ENCODE peak calls at places on chromosomes 11 and 22, in four cellular contexts. One of them, this sample, is unnamed.

GRCh38 chr11:11444027-11444799 is 91.2 kb upstream of the CSNK2A3 start:
- DNase-seq in Daoy: peak
- DNase-seq in skeletal muscle cell: peak
- DNase-seq in activated B cell treated with CpG ODN at 0.5 μM for 24 hours: no peak
- DNase-seq in this sample: no peak

GRCh38 chr11:128174465-128175101 is 412.8 kb downstream of the ETS1 start:
- DNase-seq in skeletal muscle cell: peak
- DNase-seq in activated B cell treated with CpG ODN at 0.5 μM for 24 hours: no peak
- DNase-seq in Daoy: no peak
- DNase-seq in this sample: no peak

GRCh38 chr11:45096636-45097035 is 49.8 kb upstream of the PRDM11 start:
- DNase-seq in activated B cell treated with CpG ODN at 0.5 μM for 24 hours: no peak
- DNase-seq in skeletal muscle cell: no peak
- DNase-seq in Daoy: no peak
- DNase-seq in this sample: no peak

GRCh38 chr22:19430890-19431541 is 517 bp downstream of the HIRA start:
- DNase-seq in activated B cell treated with CpG ODN at 0.5 μM for 24 hours: peak
- DNase-seq in skeletal muscle cell: no peak
- DNase-seq in Daoy: peak
- DNase-seq in this sample: no peak

GRCh38 chr11:44949160-44950035 is 1.3 kb downstream of the TP53I11 start:
- DNase-seq in skeletal muscle cell: no peak
- DNase-seq in activated B cell treated with CpG ODN at 0.5 μM for 24 hours: peak
- DNase-seq in Daoy: peak
- DNase-seq in this sample: no peak

GRCh38 chr11:121561716-121562115 is 108.9 kb upstream of the SORL1-AS1 start:
- DNase-seq in skeletal muscle cell: no peak
- DNase-seq in Daoy: no peak
- DNase-seq in activated B cell treated with CpG ODN at 0.5 μM for 24 hours: no peak
- DNase-seq in this sample: no peak

GRCh38 chr11:29293825-29294224 is 723.0 kb downstream of the KCNA4 start:
- DNase-seq in Daoy: peak
- DNase-seq in activated B cell treated with CpG ODN at 0.5 μM for 24 hours: no peak
- DNase-seq in skeletal muscle cell: peak
- DNase-seq in this sample: no peak

GRCh38 chr22:49515486-49515885 is 312.2 kb downstream of the BRD1 start:
- DNase-seq in activated B cell treated with CpG ODN at 0.5 μM for 24 hours: no peak
- DNase-seq in Daoy: no peak
- DNase-seq in skeletal muscle cell: no peak
- DNase-seq in this sample: no peak

GRCh38 chr11:118115048-118115447 is 28.3 kb upstream of the SMIM35 start:
- DNase-seq in skeletal muscle cell: no peak
- DNase-seq in activated B cell treated with CpG ODN at 0.5 μM for 24 hours: no peak
- DNase-seq in Daoy: no peak
- DNase-seq in this sample: no peak

GRCh38 chr11:65736810-65737209 is 16.2 kb upstream of the RNASEH2C start:
- DNase-seq in skeletal muscle cell: no peak
- DNase-seq in Daoy: no peak
- DNase-seq in activated B cell treated with CpG ODN at 0.5 μM for 24 hours: no peak
- DNase-seq in this sample: no peak

GRCh38 chr11:133797542-133797941 is 47.8 kb downstream of the SPATA19 start:
- DNase-seq in skeletal muscle cell: no peak
- DNase-seq in activated B cell treated with CpG ODN at 0.5 μM for 24 hours: no peak
- DNase-seq in Daoy: no peak
- DNase-seq in this sample: no peak

GRCh38 chr22:44182591-44183588 is 2.2 kb downstream of the PARVG start:
- DNase-seq in skeletal muscle cell: no peak
- DNase-seq in Daoy: no peak
- DNase-seq in activated B cell treated with CpG ODN at 0.5 μM for 24 hours: no peak
- DNase-seq in this sample: peak

GRCh38 chr11:45801723-45802315 is 3.1 kb upstream of the SLC35C1 start:
- DNase-seq in skeletal muscle cell: no peak
- DNase-seq in activated B cell treated with CpG ODN at 0.5 μM for 24 hours: no peak
- DNase-seq in Daoy: no peak
- DNase-seq in this sample: no peak

GRCh38 chr22:22941831-22942510 is 54.4 kb downstream of the IGLL5 start:
- DNase-seq in skeletal muscle cell: no peak
- DNase-seq in activated B cell treated with CpG ODN at 0.5 μM for 24 hours: peak
- DNase-seq in Daoy: no peak
- DNase-seq in this sample: no peak

GRCh38 chr11:1404461-1405185 is 14.9 kb downstream of the BRSK2 start:
- DNase-seq in Daoy: no peak
- DNase-seq in activated B cell treated with CpG ODN at 0.5 μM for 24 hours: no peak
- DNase-seq in skeletal muscle cell: no peak
- DNase-seq in this sample: no peak

GRCh38 chr11:117835576-117835975 is 11.0 kb upstream of the FXYD2 start:
- DNase-seq in activated B cell treated with CpG ODN at 0.5 μM for 24 hours: no peak
- DNase-seq in skeletal muscle cell: no peak
- DNase-seq in Daoy: no peak
- DNase-seq in this sample: no peak

GRCh38 chr11:99368579-99368978 is 347.8 kb downstream of the CNTN5 start:
- DNase-seq in Daoy: no peak
- DNase-seq in activated B cell treated with CpG ODN at 0.5 μM for 24 hours: no peak
- DNase-seq in skeletal muscle cell: peak
- DNase-seq in this sample: no peak

GRCh38 chr11:43072096-43072495 is 239.7 kb upstream of the API5 start:
- DNase-seq in Daoy: no peak
- DNase-seq in skeletal muscle cell: no peak
- DNase-seq in activated B cell treated with CpG ODN at 0.5 μM for 24 hours: no peak
- DNase-seq in this sample: no peak

GRCh38 chr22:26956346-26956745 is 299.0 kb downstream of the MIAT start:
- DNase-seq in skeletal muscle cell: no peak
- DNase-seq in Daoy: no peak
- DNase-seq in activated B cell treated with CpG ODN at 0.5 μM for 24 hours: no peak
- DNase-seq in this sample: no peak

GRCh38 chr11:96132437-96132836 is 208.5 kb upstream of the MTMR2 start:
- DNase-seq in Daoy: no peak
- DNase-seq in activated B cell treated with CpG ODN at 0.5 μM for 24 hours: no peak
- DNase-seq in skeletal muscle cell: no peak
- DNase-seq in this sample: no peak

GRCh38 chr22:42434283-42434682 is 2.1 kb upstream of the NFAM1 start:
- DNase-seq in skeletal muscle cell: no peak
- DNase-seq in activated B cell treated with CpG ODN at 0.5 μM for 24 hours: no peak
- DNase-seq in Daoy: no peak
- DNase-seq in this sample: no peak

GRCh38 chr22:38313384-38313955 is 3.8 kb downstream of the CSNK1E start:
- DNase-seq in skeletal muscle cell: peak
- DNase-seq in activated B cell treated with CpG ODN at 0.5 μM for 24 hours: no peak
- DNase-seq in Daoy: peak
- DNase-seq in this sample: no peak

GRCh38 chr11:44564198-44564597 is 1.3 kb upstream of the CD82 start:
- DNase-seq in Daoy: no peak
- DNase-seq in activated B cell treated with CpG ODN at 0.5 μM for 24 hours: no peak
- DNase-seq in skeletal muscle cell: no peak
- DNase-seq in this sample: no peak

GRCh38 chr22:42171417-42171816 is 40.8 kb upstream of the CYP2D6 start:
- DNase-seq in Daoy: no peak
- DNase-seq in activated B cell treated with CpG ODN at 0.5 μM for 24 hours: no peak
- DNase-seq in skeletal muscle cell: no peak
- DNase-seq in this sample: no peak

GRCh38 chr11:79794484-79795393 is 353.9 kb upstream of the TENM4 start:
- DNase-seq in skeletal muscle cell: no peak
- DNase-seq in Daoy: no peak
- DNase-seq in activated B cell treated with CpG ODN at 0.5 μM for 24 hours: no peak
- DNase-seq in this sample: no peak

GRCh38 chr11:130223291-130223971 is 63.8 kb downstream of the ST14 start:
- DNase-seq in Daoy: no peak
- DNase-seq in skeletal muscle cell: no peak
- DNase-seq in activated B cell treated with CpG ODN at 0.5 μM for 24 hours: no peak
- DNase-seq in this sample: no peak

GRCh38 chr11:47768090-47768620 is 1.0 kb upstream of the FNBP4 start:
- DNase-seq in activated B cell treated with CpG ODN at 0.5 μM for 24 hours: no peak
- DNase-seq in Daoy: peak
- DNase-seq in skeletal muscle cell: peak
- DNase-seq in this sample: no peak

GRCh38 chr11:134511255-134511654 is 99.2 kb upstream of the B3GAT1 start:
- DNase-seq in skeletal muscle cell: no peak
- DNase-seq in activated B cell treated with CpG ODN at 0.5 μM for 24 hours: peak
- DNase-seq in Daoy: no peak
- DNase-seq in this sample: no peak

GRCh38 chr11:98003606-98004371 is 1017.0 kb upstream of the CNTN5 start:
- DNase-seq in activated B cell treated with CpG ODN at 0.5 μM for 24 hours: no peak
- DNase-seq in Daoy: no peak
- DNase-seq in skeletal muscle cell: no peak
- DNase-seq in this sample: no peak

GRCh38 chr11:78140392-78141077 is 1.1 kb upstream of the ALG8 start:
- DNase-seq in Daoy: no peak
- DNase-seq in skeletal muscle cell: no peak
- DNase-seq in activated B cell treated with CpG ODN at 0.5 μM for 24 hours: no peak
- DNase-seq in this sample: no peak

GRCh38 chr11:9280655-9281301 is 15.6 kb upstream of the DENND5A start:
- DNase-seq in activated B cell treated with CpG ODN at 0.5 μM for 24 hours: no peak
- DNase-seq in Daoy: peak
- DNase-seq in skeletal muscle cell: peak
- DNase-seq in this sample: peak

GRCh38 chr22:42074153-42074750 is at the start of gene PHETA2:
- DNase-seq in activated B cell treated with CpG ODN at 0.5 μM for 24 hours: peak
- DNase-seq in skeletal muscle cell: no peak
- DNase-seq in Daoy: peak
- DNase-seq in this sample: peak

GRCh38 chr11:102577723-102578122 is 47.2 kb upstream of the MMP7 start:
- DNase-seq in activated B cell treated with CpG ODN at 0.5 μM for 24 hours: no peak
- DNase-seq in skeletal muscle cell: no peak
- DNase-seq in Daoy: no peak
- DNase-seq in this sample: no peak

GRCh38 chr22:23184764-23185113 is 4.4 kb downstream of the BCR start:
- DNase-seq in Daoy: no peak
- DNase-seq in activated B cell treated with CpG ODN at 0.5 μM for 24 hours: no peak
- DNase-seq in skeletal muscle cell: no peak
- DNase-seq in this sample: no peak

GRCh38 chr22:22855617-22856308 is 31.9 kb upstream of the IGLL5 start:
- DNase-seq in Daoy: peak
- DNase-seq in activated B cell treated with CpG ODN at 0.5 μM for 24 hours: peak
- DNase-seq in skeletal muscle cell: no peak
- DNase-seq in this sample: no peak

GRCh38 chr11:538431-539051 is 1.2 kb downstream of the LRRC56 start:
- DNase-seq in Daoy: peak
- DNase-seq in skeletal muscle cell: no peak
- DNase-seq in activated B cell treated with CpG ODN at 0.5 μM for 24 hours: no peak
- DNase-seq in this sample: no peak